ENCODE peak calls at places on chromosome 13, in four cellular contexts. U is HepG2, J is WTC11, P is K562. B is an unnamed sample.

GRCh38 chr13:32281083-32281482 is 34.1 kb downstream of the ZAR1L start:
- DNase-seq in U (no peak), P (no peak), J (no peak), B (no peak)

GRCh38 chr13:43730642-43731041 is 56.1 kb downstream of the ENOX1 start:
- DNase-seq in J (no peak), P (no peak), U (no peak), B (no peak)

GRCh38 chr13:112073245-112074138 is 6.5 kb downstream of the SOX1 start:
- DNase-seq in J (peak; percentile 78), U (no peak), P (no peak), B (peak; percentile 9)

GRCh38 chr13:43757266-43757665 is 29.5 kb downstream of the ENOX1 start:
- DNase-seq in J (no peak), P (no peak), U (no peak), B (no peak)

GRCh38 chr13:44064376-44064775 is 184.7 kb downstream of the LACC1 start:
- DNase-seq in U (no peak), J (no peak), P (no peak), B (no peak)

GRCh38 chr13:51920267-51920666 is 58.5 kb downstream of the CCDC70 start:
- DNase-seq in U (no peak), J (no peak), P (no peak), B (no peak)

GRCh38 chr13:21043898-21044297 is 17.5 kb downstream of the LATS2 start:
- DNase-seq in P (no peak), J (no peak), U (no peak), B (peak; percentile 32)

GRCh38 chr13:101627556-101627943 is 175.1 kb downstream of the ITGBL1 start:
- DNase-seq in U (no peak), P (no peak), J (no peak), B (no peak)

GRCh38 chr13:23378009-23378632 is 55.4 kb downstream of the SACS start:
- DNase-seq in P (no peak), J (no peak), U (no peak), B (no peak)

GRCh38 chr13:44191504-44192171 is 182.0 kb upstream of the SERP2 start:
- DNase-seq in P (peak; percentile 40), J (peak; percentile 21), U (peak; percentile 64), B (peak; percentile 82)

GRCh38 chr13:63075126-63075525 is 1659.5 kb upstream of the PCDH20 start:
- DNase-seq in P (no peak), J (no peak), U (no peak), B (no peak)

GRCh38 chr13:84607614-84608013 is 725.3 kb upstream of the SLITRK1 start:
- DNase-seq in P (no peak), U (no peak), J (no peak), B (no peak)

GRCh38 chr13:74669149-74669548 is 534.9 kb upstream of the KLF12 start:
- DNase-seq in J (no peak), P (no peak), U (no peak), B (no peak)

GRCh38 chr13:90947976-90948375 is 399.5 kb upstream of the MIR17HG start:
- DNase-seq in J (no peak), P (no peak), U (no peak), B (no peak)
- TF ChIP-seq ELF4 in J (no peak), P (no peak), U (no peak), B (no peak)

GRCh38 chr13:113143466-113144254 is 14.8 kb upstream of the PROZ start:
- DNase-seq in P (no peak), J (no peak), U (no peak), B (no peak)
- TF ChIP-seq ELF4 in P (no peak), J (no peak), U (no peak), B (no peak)

DNA sequence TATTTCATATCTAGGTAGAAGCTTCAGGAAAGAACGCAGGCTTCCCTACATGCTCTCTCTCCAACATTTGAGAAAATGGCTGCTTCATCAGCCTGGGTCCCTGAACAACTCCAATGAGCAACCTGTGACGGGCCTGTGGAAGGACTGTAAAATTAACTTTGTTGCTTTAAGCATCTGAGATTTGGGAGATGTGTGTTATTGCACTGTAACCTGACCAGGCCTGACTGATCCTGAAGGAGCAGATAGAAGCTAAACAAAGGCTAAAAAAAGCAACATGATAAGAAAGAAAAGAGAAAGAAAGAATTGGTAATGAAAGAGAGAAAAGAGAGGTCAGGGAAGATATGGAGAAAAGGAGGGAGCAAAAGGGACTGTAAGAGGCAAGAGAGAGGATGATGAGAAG is 77.1 kb upstream of the MBNL2 start:
- DNase-seq in P (no peak), J (no peak), U (no peak), B (no peak)
- TF ChIP-seq ELF4 in P (no peak), J (no peak), U (no peak), B (no peak)

GRCh38 chr13:31172001-31172400 is 10.3 kb upstream of the HSPH1 start:
- DNase-seq in J (no peak), U (no peak), P (no peak), B (no peak)

GRCh38 chr13:31174018-31174417 is 12.3 kb upstream of the HSPH1 start:
- DNase-seq in P (no peak), U (peak; percentile 38), J (no peak), B (no peak)

GRCh38 chr13:31168736-31169135 is 7.0 kb upstream of the HSPH1 start:
- DNase-seq in U (no peak), J (no peak), P (no peak), B (no peak)

GRCh38 chr13:31175847-31176536 is 14.3 kb upstream of the HSPH1 start:
- DNase-seq in J (no peak), U (peak; percentile 34), P (no peak), B (no peak)

GRCh38 chr13:31172535-31172934 is 10.8 kb upstream of the HSPH1 start:
- DNase-seq in P (no peak), J (no peak), U (peak; percentile 94), B (no peak)
- TF ChIP-seq ELF4 in P (no peak), J (no peak), U (no peak), B (no peak)

DNA sequence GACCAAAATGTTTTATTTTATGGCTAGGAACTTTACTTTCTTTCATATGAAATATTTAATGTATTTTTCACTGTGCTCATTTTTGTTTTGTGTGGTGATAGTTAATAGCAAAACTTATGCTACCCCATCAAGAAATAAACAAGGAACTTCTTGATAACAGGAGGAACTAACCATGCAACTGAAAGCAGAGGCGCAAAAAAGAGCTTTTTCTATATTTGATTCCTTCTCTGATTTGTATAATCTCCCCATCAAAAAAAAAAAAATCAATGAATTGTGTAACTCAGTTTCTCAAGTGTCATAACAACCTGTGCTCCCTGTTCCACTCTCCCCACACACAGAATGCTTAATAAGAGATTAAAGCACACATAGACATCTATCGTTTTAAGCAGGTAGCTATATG is 67.3 kb upstream of the MED4 start:
- DNase-seq in J (no peak), U (no peak), P (no peak), B (no peak)
- TF ChIP-seq ELF4 in J (no peak), U (no peak), P (no peak), B (no peak)

GRCh38 chr13:46615888-46616531 is 63.0 kb downstream of the LRCH1 start:
- DNase-seq in J (no peak), P (no peak), U (no peak), B (no peak)

GRCh38 chr13:46617885-46618284 is 64.9 kb downstream of the LRCH1 start:
- DNase-seq in P (no peak), U (no peak), J (no peak), B (no peak)

GRCh38 chr13:46614582-46614981 is 61.6 kb downstream of the LRCH1 start:
- DNase-seq in J (no peak), U (no peak), P (no peak), B (no peak)

GRCh38 chr13:46620029-46620428 is 67.1 kb downstream of the LRCH1 start:
- DNase-seq in U (no peak), P (no peak), J (no peak), B (no peak)

GRCh38 chr13:46617382-46617781 is 64.4 kb downstream of the LRCH1 start:
- DNase-seq in P (no peak), J (no peak), U (no peak), B (no peak)
- TF ChIP-seq ELF4 in P (no peak), J (no peak), U (no peak), B (no peak)

DNA sequence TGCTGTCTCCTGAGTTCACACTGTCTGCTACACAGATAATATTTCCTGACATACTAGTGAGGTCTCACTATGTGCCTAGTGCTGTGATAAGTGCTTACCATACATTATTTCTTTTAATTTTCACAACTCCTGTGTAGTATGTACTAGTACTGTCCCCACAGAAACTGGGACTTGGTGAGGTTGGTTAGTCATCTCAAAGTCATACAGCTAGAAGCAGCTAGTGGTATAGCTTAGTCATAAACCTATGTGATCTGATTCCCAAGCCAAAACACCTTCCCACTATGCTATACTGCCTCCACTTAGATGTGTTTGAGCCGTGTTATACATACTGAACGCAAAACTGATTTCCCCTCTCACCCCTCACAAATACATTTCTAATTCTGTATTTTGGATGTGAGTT is 10.5 kb downstream of the MTMR6 start:
- DNase-seq in J (no peak), U (no peak), P (no peak), B (no peak)
- TF ChIP-seq ELF4 in J (no peak), U (no peak), P (no peak), B (no peak)

DNA sequence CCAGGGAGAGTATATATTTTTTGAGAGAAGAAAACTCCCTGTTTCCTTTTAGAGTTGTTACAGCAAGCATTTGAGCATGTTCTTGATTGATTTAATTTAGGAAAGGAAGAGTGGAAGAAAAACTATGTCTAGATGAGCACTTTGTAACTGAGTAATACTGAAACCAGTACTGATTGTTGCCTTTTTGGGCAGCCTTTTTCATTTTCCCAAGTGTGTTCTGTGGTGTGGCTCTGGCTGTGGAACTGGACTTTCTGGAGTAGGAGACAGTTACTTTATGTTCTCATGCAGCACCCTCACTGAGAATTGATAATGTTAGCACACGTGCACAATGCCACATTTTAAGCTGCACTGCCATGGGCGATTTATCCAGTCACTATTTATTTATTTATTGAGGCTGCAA is 211.5 kb downstream of the LMO7 start:
- DNase-seq in U (no peak), J (no peak), P (no peak), B (no peak)
- TF ChIP-seq ELF4 in U (no peak), J (no peak), P (no peak), B (no peak)

DNA sequence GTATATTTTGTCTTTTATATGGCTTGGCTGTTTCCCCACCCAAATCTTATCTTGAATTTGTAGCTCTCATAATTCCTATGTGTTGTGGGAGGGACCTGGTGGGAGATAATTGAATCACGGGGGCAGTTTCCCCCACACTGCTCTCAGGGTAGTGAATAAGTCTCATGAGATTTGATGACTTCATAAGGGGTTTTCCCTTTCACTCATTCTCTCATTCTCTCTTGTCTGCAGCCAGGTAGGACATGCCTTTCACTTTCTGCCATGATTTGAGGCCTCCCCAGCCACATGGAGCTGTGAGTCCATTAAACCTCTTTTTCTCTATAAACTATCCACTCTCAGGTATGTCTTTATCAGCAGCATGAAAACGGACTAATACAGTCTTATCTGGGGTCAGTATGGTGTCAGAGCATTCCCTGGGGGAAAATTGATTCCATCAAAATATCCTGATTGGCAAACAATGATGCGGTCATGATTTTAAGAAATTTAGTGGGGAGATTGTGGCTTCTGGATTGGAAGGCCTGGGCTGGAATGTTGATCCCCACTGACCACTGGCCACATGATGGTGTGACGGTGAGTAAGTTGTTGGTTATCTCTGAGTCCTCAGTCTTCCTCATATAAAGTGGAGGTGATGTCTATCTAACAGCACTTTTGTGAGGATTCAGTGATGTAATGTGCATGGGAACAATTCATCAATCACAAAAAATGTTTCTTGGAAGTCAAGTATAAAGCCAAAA is 27.5 kb upstream of the ANKRD10 start:
- DNase-seq in U (no peak), P (no peak), J (no peak), B (no peak)
- TF ChIP-seq ELF4 in U (no peak), P (no peak), J (no peak), B (no peak)

B was measured in HEK293T.